ENCODE peak calls at places on chromosomes 13 and 19, in nine cellular contexts. One of them, this sample, is unnamed.

GRCh38 chr19:29804493-29804892 is 7.3 kb upstream of the CCNE1 start:
- DNase-seq in BJ: no peak
- DNase-seq in GM23248: no peak
- DNase-seq in hepatocyte: no peak
- DNase-seq in neural progenitor cell: no peak
- DNase-seq in body of pancreas: no peak
- DNase-seq in stomach: no peak
- DNase-seq in fibroblast of pulmonary artery: no peak
- DNase-seq in AG04449: no peak
- DNase-seq in this sample: no peak

GRCh38 chr13:110454956-110455355 is 106.6 kb downstream of the RAB20 start:
- DNase-seq in body of pancreas: no peak
- DNase-seq in hepatocyte: no peak
- DNase-seq in neural progenitor cell: no peak
- DNase-seq in fibroblast of pulmonary artery: no peak
- DNase-seq in BJ: no peak
- DNase-seq in AG04449: no peak
- DNase-seq in stomach: no peak
- DNase-seq in GM23248: no peak
- DNase-seq in this sample: no peak

GRCh38 chr13:87661471-87661870 is 9.7 kb upstream of the SLITRK5 start:
- DNase-seq in neural progenitor cell: no peak
- DNase-seq in fibroblast of pulmonary artery: peak
- DNase-seq in stomach: no peak
- DNase-seq in BJ: no peak
- DNase-seq in GM23248: no peak
- DNase-seq in AG04449: no peak
- DNase-seq in body of pancreas: no peak
- DNase-seq in hepatocyte: no peak
- DNase-seq in this sample: no peak

GRCh38 chr13:37448072-37448471 is 150.5 kb downstream of the POSTN start:
- DNase-seq in neural progenitor cell: no peak
- DNase-seq in fibroblast of pulmonary artery: no peak
- DNase-seq in hepatocyte: peak
- DNase-seq in BJ: no peak
- DNase-seq in GM23248: no peak
- DNase-seq in AG04449: no peak
- DNase-seq in body of pancreas: no peak
- DNase-seq in stomach: no peak
- DNase-seq in this sample: no peak

GRCh38 chr13:54536112-54536511 is 1507.5 kb downstream of the OLFM4 start:
- DNase-seq in stomach: no peak
- DNase-seq in neural progenitor cell: peak
- DNase-seq in body of pancreas: no peak
- DNase-seq in fibroblast of pulmonary artery: no peak
- DNase-seq in BJ: no peak
- DNase-seq in hepatocyte: peak
- DNase-seq in AG04449: no peak
- DNase-seq in GM23248: no peak
- DNase-seq in this sample: peak

GRCh38 chr13:98202026-98202425 is 25.0 kb upstream of the RNF113B start:
- DNase-seq in AG04449: no peak
- DNase-seq in BJ: no peak
- DNase-seq in fibroblast of pulmonary artery: no peak
- DNase-seq in stomach: peak
- DNase-seq in neural progenitor cell: peak
- DNase-seq in GM23248: no peak
- DNase-seq in body of pancreas: no peak
- DNase-seq in hepatocyte: no peak
- DNase-seq in this sample: peak

GRCh38 chr13:80336335-80336734 is 4.6 kb downstream of the SPRY2 start:
- DNase-seq in BJ: no peak
- DNase-seq in neural progenitor cell: no peak
- DNase-seq in body of pancreas: no peak
- DNase-seq in hepatocyte: no peak
- DNase-seq in stomach: no peak
- DNase-seq in GM23248: peak
- DNase-seq in fibroblast of pulmonary artery: peak
- DNase-seq in AG04449: no peak
- DNase-seq in this sample: no peak

GRCh38 chr13:39542361-39542760 is 60.6 kb downstream of the LHFPL6 start:
- DNase-seq in GM23248: no peak
- DNase-seq in stomach: no peak
- DNase-seq in hepatocyte: no peak
- DNase-seq in body of pancreas: no peak
- DNase-seq in BJ: no peak
- DNase-seq in neural progenitor cell: no peak
- DNase-seq in fibroblast of pulmonary artery: no peak
- DNase-seq in AG04449: no peak
- DNase-seq in this sample: no peak

GRCh38 chr13:61410669-61411297 is 4.9 kb downstream of the PCDH20 start:
- DNase-seq in stomach: no peak
- DNase-seq in neural progenitor cell: peak
- DNase-seq in AG04449: no peak
- DNase-seq in fibroblast of pulmonary artery: peak
- DNase-seq in hepatocyte: peak
- DNase-seq in GM23248: peak
- DNase-seq in body of pancreas: no peak
- DNase-seq in BJ: no peak
- DNase-seq in this sample: peak

GRCh38 chr13:32309812-32310706 is 5.1 kb downstream of the ZAR1L start:
- DNase-seq in fibroblast of pulmonary artery: peak
- DNase-seq in body of pancreas: no peak
- DNase-seq in neural progenitor cell: peak
- DNase-seq in BJ: no peak
- DNase-seq in hepatocyte: peak
- DNase-seq in AG04449: no peak
- DNase-seq in GM23248: peak
- DNase-seq in stomach: no peak
- DNase-seq in this sample: peak

GRCh38 chr13:100089633-100090032 is 740 bp downstream of the PCCA start:
- DNase-seq in fibroblast of pulmonary artery: no peak
- DNase-seq in neural progenitor cell: no peak
- DNase-seq in hepatocyte: no peak
- DNase-seq in BJ: no peak
- DNase-seq in stomach: no peak
- DNase-seq in AG04449: no peak
- DNase-seq in body of pancreas: no peak
- DNase-seq in GM23248: peak
- DNase-seq in this sample: no peak

GRCh38 chr19:35533822-35534521 is 716 bp downstream of the GAPDHS start:
- DNase-seq in body of pancreas: no peak
- DNase-seq in BJ: no peak
- DNase-seq in stomach: peak
- DNase-seq in fibroblast of pulmonary artery: peak
- DNase-seq in AG04449: no peak
- DNase-seq in neural progenitor cell: peak
- DNase-seq in hepatocyte: peak
- DNase-seq in GM23248: peak
- DNase-seq in this sample: peak

GRCh38 chr13:97261254-97262015 is 39.3 kb downstream of the MBNL2 start:
- DNase-seq in AG04449: no peak
- DNase-seq in stomach: no peak
- DNase-seq in GM23248: no peak
- DNase-seq in BJ: no peak
- DNase-seq in hepatocyte: no peak
- DNase-seq in neural progenitor cell: no peak
- DNase-seq in fibroblast of pulmonary artery: no peak
- DNase-seq in body of pancreas: no peak
- DNase-seq in this sample: no peak

GRCh38 chr13:76223999-76224398 is 587.9 kb downstream of the LMO7 start:
- DNase-seq in hepatocyte: no peak
- DNase-seq in BJ: no peak
- DNase-seq in fibroblast of pulmonary artery: no peak
- DNase-seq in neural progenitor cell: no peak
- DNase-seq in stomach: no peak
- DNase-seq in body of pancreas: no peak
- DNase-seq in AG04449: no peak
- DNase-seq in GM23248: no peak
- DNase-seq in this sample: no peak

GRCh38 chr19:11339254-11340098 is at the start of gene RAB3D:
- DNase-seq in hepatocyte: peak
- DNase-seq in GM23248: peak
- DNase-seq in neural progenitor cell: peak
- DNase-seq in fibroblast of pulmonary artery: peak
- DNase-seq in stomach: peak
- DNase-seq in AG04449: no peak
- DNase-seq in BJ: no peak
- DNase-seq in body of pancreas: peak
- DNase-seq in this sample: peak

GRCh38 chr19:18328340-18329034 is 5.6 kb upstream of the LSM4 start:
- DNase-seq in GM23248: peak
- DNase-seq in AG04449: peak
- DNase-seq in fibroblast of pulmonary artery: peak
- DNase-seq in neural progenitor cell: peak
- DNase-seq in BJ: peak
- DNase-seq in hepatocyte: peak
- DNase-seq in stomach: peak
- DNase-seq in body of pancreas: peak
- DNase-seq in this sample: peak

GRCh38 chr19:29266603-29267002 is 53.7 kb upstream of the UQCRFS1 start:
- DNase-seq in body of pancreas: no peak
- DNase-seq in stomach: no peak
- DNase-seq in fibroblast of pulmonary artery: no peak
- DNase-seq in neural progenitor cell: no peak
- DNase-seq in BJ: no peak
- DNase-seq in AG04449: no peak
- DNase-seq in GM23248: no peak
- DNase-seq in hepatocyte: no peak
- DNase-seq in this sample: no peak

GRCh38 chr19:49114630-49115363 is 627 bp downstream of the LIN7B start:
- DNase-seq in GM23248: peak
- DNase-seq in body of pancreas: peak
- DNase-seq in BJ: no peak
- DNase-seq in hepatocyte: peak
- DNase-seq in AG04449: no peak
- DNase-seq in neural progenitor cell: peak
- DNase-seq in fibroblast of pulmonary artery: peak
- DNase-seq in stomach: peak
- DNase-seq in this sample: peak

DNA sequence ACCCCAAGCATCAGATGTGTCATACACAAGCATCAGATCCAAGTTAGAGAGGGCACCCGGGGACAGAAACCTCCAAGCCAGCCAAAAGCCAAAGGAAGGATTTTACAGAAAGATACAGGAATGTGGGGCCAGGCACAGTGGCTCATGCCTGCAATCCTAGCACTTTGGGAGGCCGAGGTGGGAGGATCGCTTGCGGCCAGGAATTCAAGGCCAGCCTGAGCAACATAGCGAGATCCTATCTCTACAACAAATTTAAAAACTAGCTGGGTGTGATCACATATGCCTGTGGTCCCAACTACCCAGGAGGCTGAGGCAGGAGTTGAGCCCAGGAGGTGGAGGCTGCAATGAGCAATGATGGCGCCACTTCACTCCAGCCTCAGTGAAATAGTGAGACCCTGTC is 1.8 kb upstream of the PVR start:
- DNase-seq in hepatocyte: no peak
- DNase-seq in neural progenitor cell: no peak
- DNase-seq in fibroblast of pulmonary artery: no peak
- DNase-seq in AG04449: no peak
- DNase-seq in body of pancreas: no peak
- DNase-seq in stomach: no peak
- DNase-seq in BJ: no peak
- DNase-seq in GM23248: no peak
- DNase-seq in this sample: no peak
- H3K4me3 ChIP-seq in hepatocyte: no peak
- H3K4me3 ChIP-seq in neural progenitor cell: no peak
- H3K4me3 ChIP-seq in fibroblast of pulmonary artery: no peak
- H3K4me3 ChIP-seq in AG04449: no peak
- H3K4me3 ChIP-seq in body of pancreas: no peak
- H3K4me3 ChIP-seq in stomach: no peak
- H3K4me3 ChIP-seq in BJ: no peak
- H3K4me3 ChIP-seq in GM23248: no peak
- H3K4me3 ChIP-seq in this sample: no peak

GRCh38 chr19:3053218-3053621 is 9.1 kb downstream of the TLE5 start:
- DNase-seq in fibroblast of pulmonary artery: no peak
- DNase-seq in BJ: no peak
- DNase-seq in neural progenitor cell: no peak
- DNase-seq in stomach: no peak
- DNase-seq in hepatocyte: no peak
- DNase-seq in body of pancreas: no peak
- DNase-seq in GM23248: no peak
- DNase-seq in AG04449: no peak
- DNase-seq in this sample: no peak
- H3K4me3 ChIP-seq in fibroblast of pulmonary artery: no peak
- H3K4me3 ChIP-seq in BJ: no peak
- H3K4me3 ChIP-seq in neural progenitor cell: no peak
- H3K4me3 ChIP-seq in stomach: no peak
- H3K4me3 ChIP-seq in hepatocyte: no peak
- H3K4me3 ChIP-seq in body of pancreas: no peak
- H3K4me3 ChIP-seq in GM23248: no peak
- H3K4me3 ChIP-seq in AG04449: no peak
- H3K4me3 ChIP-seq in this sample: no peak

GRCh38 chr19:2487780-2488330 is 11.9 kb downstream of the GADD45B start:
- DNase-seq in hepatocyte: no peak
- DNase-seq in GM23248: no peak
- DNase-seq in body of pancreas: no peak
- DNase-seq in AG04449: no peak
- DNase-seq in stomach: no peak
- DNase-seq in neural progenitor cell: no peak
- DNase-seq in fibroblast of pulmonary artery: no peak
- DNase-seq in BJ: no peak
- DNase-seq in this sample: peak

GRCh38 chr19:2490659-2491058 is 14.7 kb downstream of the GADD45B start:
- DNase-seq in hepatocyte: no peak
- DNase-seq in stomach: no peak
- DNase-seq in neural progenitor cell: no peak
- DNase-seq in body of pancreas: no peak
- DNase-seq in BJ: no peak
- DNase-seq in GM23248: no peak
- DNase-seq in AG04449: no peak
- DNase-seq in fibroblast of pulmonary artery: no peak
- DNase-seq in this sample: peak

GRCh38 chr19:2488942-2489731 is 13.2 kb downstream of the GADD45B start:
- DNase-seq in fibroblast of pulmonary artery: peak
- DNase-seq in hepatocyte: peak
- DNase-seq in GM23248: peak
- DNase-seq in stomach: peak
- DNase-seq in body of pancreas: peak
- DNase-seq in AG04449: no peak
- DNase-seq in BJ: no peak
- DNase-seq in neural progenitor cell: peak
- DNase-seq in this sample: peak

GRCh38 chr19:2487090-2487489 is 11.2 kb downstream of the GADD45B start:
- DNase-seq in GM23248: no peak
- DNase-seq in hepatocyte: no peak
- DNase-seq in neural progenitor cell: no peak
- DNase-seq in fibroblast of pulmonary artery: no peak
- DNase-seq in stomach: no peak
- DNase-seq in AG04449: no peak
- DNase-seq in body of pancreas: no peak
- DNase-seq in BJ: no peak
- DNase-seq in this sample: no peak

GRCh38 chr19:2488405-2488941 is 12.5 kb downstream of the GADD45B start:
- DNase-seq in AG04449: no peak
- DNase-seq in hepatocyte: no peak
- DNase-seq in GM23248: peak
- DNase-seq in neural progenitor cell: no peak
- DNase-seq in fibroblast of pulmonary artery: no peak
- DNase-seq in stomach: no peak
- DNase-seq in body of pancreas: no peak
- DNase-seq in BJ: no peak
- DNase-seq in this sample: no peak
- H3K4me3 ChIP-seq in AG04449: peak
- H3K4me3 ChIP-seq in hepatocyte: no peak
- H3K4me3 ChIP-seq in GM23248: peak
- H3K4me3 ChIP-seq in neural progenitor cell: peak
- H3K4me3 ChIP-seq in fibroblast of pulmonary artery: peak
- H3K4me3 ChIP-seq in stomach: peak
- H3K4me3 ChIP-seq in body of pancreas: no peak
- H3K4me3 ChIP-seq in BJ: no peak
- H3K4me3 ChIP-seq in this sample: peak

GRCh38 chr19:6677495-6677894 is 7.5 kb upstream of the TNFSF14 start:
- DNase-seq in AG04449: no peak
- DNase-seq in BJ: no peak
- DNase-seq in fibroblast of pulmonary artery: no peak
- DNase-seq in stomach: no peak
- DNase-seq in GM23248: no peak
- DNase-seq in hepatocyte: no peak
- DNase-seq in body of pancreas: no peak
- DNase-seq in neural progenitor cell: no peak
- DNase-seq in this sample: no peak
- H3K4me3 ChIP-seq in AG04449: no peak
- H3K4me3 ChIP-seq in BJ: no peak
- H3K4me3 ChIP-seq in fibroblast of pulmonary artery: no peak
- H3K4me3 ChIP-seq in stomach: no peak
- H3K4me3 ChIP-seq in GM23248: no peak
- H3K4me3 ChIP-seq in hepatocyte: no peak
- H3K4me3 ChIP-seq in body of pancreas: no peak
- H3K4me3 ChIP-seq in neural progenitor cell: peak
- H3K4me3 ChIP-seq in this sample: no peak

This sample was measured in H7.